ENCODE peak calls at places on chromosomes 5 and 9, in four cellular contexts. X, S, M and V are unnamed samples.
A peak's percentile ranks its signal among the peaks of the same experiment; 100 is the strongest.

GRCh38 chr9:82882744-82883143 is 180.2 kb downstream of the RASEF start:
- DNase-seq in X (no peak), S (no peak), M (no peak), V (no peak)

GRCh38 chr5:6703791-6704190 is 9.4 kb upstream of the TENT4A start:
- DNase-seq in X (no peak), S (no peak), M (no peak), V (no peak)

GRCh38 chr5:138461343-138462125 is 3.7 kb upstream of the EGR1 start:
- DNase-seq in X (no peak), S (no peak), M (no peak), V (no peak)

GRCh38 chr5:150931368-150931965 is 26.7 kb upstream of the ZNF300 start:
- DNase-seq in X (no peak), S (no peak), M (no peak), V (no peak)

GRCh38 chr5:153158608-153159007 is 331.9 kb upstream of the GRIA1 start:
- DNase-seq in X (no peak), S (no peak), M (no peak), V (no peak)

GRCh38 chr9:121599186-121599871 is 52.1 kb upstream of the DAB2IP start:
- DNase-seq in X (no peak), S (peak; percentile 64), M (peak; percentile 97), V (peak; percentile 71)

GRCh38 chr9:33044677-33045282 is 19.7 kb downstream of the DNAJA1 start:
- DNase-seq in X (no peak), S (no peak), M (peak; percentile 64), V (no peak)

GRCh38 chr5:178216779-178217178 is 12.4 kb downstream of the HNRNPAB start:
- DNase-seq in X (no peak), S (no peak), M (no peak), V (no peak)

GRCh38 chr5:144017631-144018030 is 152.8 kb downstream of the YIPF5 start:
- DNase-seq in X (no peak), S (no peak), M (peak; percentile 17), V (no peak)

GRCh38 chr9:12776775-12777055 is 1.9 kb downstream of the LURAP1L start:
- DNase-seq in X (no peak), S (no peak), M (no peak), V (no peak)
- TF ChIP-seq ELF1 in X (no peak), S (no peak), M (no peak), V (no peak)

GRCh38 chr5:119389288-119390065 is 33.7 kb downstream of the TNFAIP8 start:
- DNase-seq in X (no peak), S (no peak), M (no peak), V (no peak)
- TF ChIP-seq ELF1 in X (no peak), S (no peak), M (no peak), V (no peak)

DNA sequence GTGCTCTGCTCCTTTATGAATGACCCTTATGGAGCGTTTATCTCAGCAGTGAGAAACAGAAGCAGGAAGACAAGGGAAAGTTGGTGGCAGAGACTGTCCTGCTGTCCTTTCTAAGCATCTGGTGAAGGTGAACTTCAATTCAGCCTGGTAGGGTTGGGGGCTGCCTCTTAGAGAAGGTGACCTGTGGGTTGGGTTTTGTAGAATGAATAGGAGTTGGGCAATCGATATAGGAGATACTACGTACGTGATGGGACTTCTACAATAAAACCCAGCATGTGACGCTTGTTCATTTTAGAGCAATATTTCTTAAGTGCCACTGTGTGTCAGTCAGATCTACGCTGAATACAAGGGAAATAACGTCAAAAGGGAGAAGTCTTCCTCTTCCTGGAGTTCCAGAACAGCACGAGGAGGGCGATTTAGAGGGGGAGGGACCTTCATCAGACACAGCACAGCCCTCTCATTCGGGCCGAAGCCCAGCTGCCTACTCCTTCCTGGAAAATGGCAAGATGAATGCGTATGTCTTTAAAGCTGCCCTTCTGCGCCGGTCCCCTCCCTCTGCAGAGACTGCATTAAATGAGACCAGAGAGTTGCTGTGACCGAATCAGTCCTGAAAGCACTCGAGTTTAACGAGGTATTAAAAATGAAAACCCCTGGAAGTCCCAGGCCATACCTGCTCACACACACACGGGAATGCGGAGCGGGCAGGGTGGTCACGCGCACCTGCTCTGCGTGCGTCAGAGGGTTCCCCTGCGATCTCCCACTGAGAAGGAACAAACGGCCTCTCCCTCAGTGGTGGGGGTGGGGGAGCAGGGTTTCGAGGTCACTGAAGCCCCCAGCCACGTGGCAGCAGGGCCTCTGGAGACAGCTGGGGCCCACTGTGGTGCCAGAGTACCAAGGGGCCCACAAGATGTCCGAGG is 85.3 kb upstream of the SARDH start:
- DNase-seq in X (no peak), S (no peak), M (no peak), V (no peak)
- TF ChIP-seq ELF1 in X (no peak), S (no peak), M (no peak), V (no peak)

GRCh38 chr9:87671925-87672324 is 54.0 kb upstream of the CTSL start:
- DNase-seq in X (no peak), S (no peak), M (no peak), V (no peak)
- TF ChIP-seq ELF1 in X (no peak), S (no peak), M (no peak), V (no peak)

GRCh38 chr5:89241186-89241585 is 358.2 kb upstream of the MEF2C start:
- DNase-seq in X (no peak), S (no peak), M (no peak), V (no peak)
- TF ChIP-seq ELF1 in X (no peak), S (no peak), M (no peak), V (no peak)

DNA sequence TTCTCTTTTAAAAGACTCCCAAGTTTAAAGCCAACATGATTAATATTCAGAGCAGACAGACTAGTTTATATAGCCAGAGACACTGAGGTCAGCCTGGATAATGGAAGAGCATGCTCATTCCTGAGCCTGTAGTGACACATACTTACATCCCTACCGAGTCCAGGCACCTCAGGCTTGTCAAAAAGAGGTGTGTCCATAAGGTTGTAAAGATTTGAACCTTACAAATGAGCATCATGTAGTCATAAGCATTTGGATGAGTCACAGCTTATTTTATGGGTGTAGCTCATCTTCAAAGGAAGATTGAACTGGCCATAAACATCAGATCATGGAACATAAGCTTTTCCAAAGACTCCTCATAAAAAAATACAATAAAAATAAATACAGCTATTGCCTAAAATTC is 333.5 kb downstream of the EFNA5 start:
- DNase-seq in X (no peak), S (no peak), M (no peak), V (peak; percentile 45)
- TF ChIP-seq ELF1 in X (no peak), S (no peak), M (no peak), V (no peak)

GRCh38 chr5:149487672-149488071 is 63.6 kb downstream of the CSNK1A1 start:
- DNase-seq in X (no peak), S (no peak), M (no peak), V (no peak)

GRCh38 chr5:149488645-149489306 is 62.5 kb downstream of the CSNK1A1 start:
- DNase-seq in X (no peak), S (no peak), M (no peak), V (no peak)

GRCh38 chr5:149486726-149487635 is 64.3 kb downstream of the CSNK1A1 start:
- DNase-seq in X (no peak), S (peak; percentile 61), M (no peak), V (no peak)

GRCh38 chr5:149490599-149491187 is 60.5 kb downstream of the CSNK1A1 start:
- DNase-seq in X (no peak), S (no peak), M (no peak), V (no peak)

DNA sequence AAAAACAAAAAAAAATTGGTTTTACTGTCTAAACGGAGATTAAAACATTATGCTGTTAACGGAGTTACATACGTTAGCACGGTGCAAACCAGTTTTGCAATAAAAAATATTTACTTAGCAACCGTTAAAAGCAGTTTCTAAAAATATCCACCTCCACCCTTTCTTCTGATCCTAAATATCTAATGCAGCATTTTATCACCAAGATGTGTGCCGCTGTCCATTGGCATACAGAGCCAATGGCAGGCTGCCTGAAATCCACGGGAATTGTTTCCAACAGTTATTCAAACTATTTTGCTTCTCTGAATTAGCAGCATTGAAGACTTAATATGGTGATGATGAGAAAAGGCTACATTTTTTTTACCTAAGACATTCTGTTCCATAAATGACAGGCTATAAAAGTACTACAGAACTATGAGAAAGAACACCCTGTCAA is 61.6 kb downstream of the CSNK1A1 start:
- DNase-seq in X (no peak), S (no peak), M (no peak), V (no peak)
- TF ChIP-seq ELF1 in X (no peak), S (no peak), M (no peak), V (no peak)

GRCh38 chr5:72346396-72346795 is 26.2 kb downstream of the PTCD2 start:
- DNase-seq in X (no peak), S (peak; percentile 58), M (no peak), V (no peak)

GRCh38 chr5:72353046-72353445 is 32.9 kb downstream of the PTCD2 start:
- DNase-seq in X (no peak), S (no peak), M (no peak), V (no peak)

DNA sequence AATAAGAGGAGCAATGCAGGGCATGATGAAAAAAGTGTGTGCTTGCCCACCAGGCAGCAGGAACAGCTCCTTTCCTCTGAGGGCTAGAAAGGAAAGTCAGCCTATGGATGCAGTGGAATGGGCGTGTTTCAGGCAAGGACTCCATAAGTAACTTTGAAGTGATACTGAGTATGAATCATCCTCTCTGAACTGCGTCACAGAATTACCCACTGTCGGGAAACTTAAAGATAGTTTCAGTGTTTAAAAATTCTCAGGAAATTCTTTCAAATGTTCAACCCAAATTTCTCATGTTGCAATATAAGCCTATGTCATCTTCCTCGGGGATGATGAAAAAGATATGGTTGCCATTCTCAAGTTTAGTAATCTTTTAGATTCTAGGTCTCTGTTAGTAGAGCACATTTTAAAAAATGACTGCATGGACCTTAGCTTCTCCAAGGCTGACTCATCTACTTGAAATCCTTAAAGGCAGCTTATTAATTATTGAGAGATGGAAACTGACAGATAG is 27.7 kb downstream of the PTCD2 start:
- DNase-seq in X (no peak), S (no peak), M (no peak), V (peak; percentile 48)
- TF ChIP-seq ELF1 in X (no peak), S (no peak), M (no peak), V (no peak)

GRCh38 chr9:37840560-37841194 is 40.1 kb downstream of the DCAF10 start:
- DNase-seq in X (no peak), S (no peak), M (no peak), V (peak; percentile 1)
- TF ChIP-seq ELF1 in X (no peak), S (no peak), M (no peak), V (no peak)